ENCODE peak calls at places on chromosomes 5 and 9, in five cellular contexts. U is tibial artery, N is adrenal gland, A is AG04450, L is body of pancreas. D is an unnamed sample.

GRCh38 chr9:134341306-134341705 is 15.1 kb downstream of the RXRA start:
- DNase-seq in U (peak), N (peak), A (no peak), L (peak), D (no peak)

GRCh38 chr5:84614907-84615306 is 230.2 kb upstream of the EDIL3 start:
- DNase-seq in U (no peak), N (no peak), A (no peak), L (no peak), D (no peak)

GRCh38 chr9:259405-260404 is 45.0 kb downstream of the DOCK8 start:
- DNase-seq in U (no peak), N (no peak), A (no peak), L (no peak), D (no peak)

GRCh38 chr9:70747335-70747734 is 332.9 kb upstream of the KLF9 start:
- DNase-seq in U (no peak), N (no peak), A (no peak), L (peak), D (peak)

GRCh38 chr9:78026947-78027346 is 4.7 kb downstream of the GNAQ start:
- DNase-seq in U (no peak), N (no peak), A (no peak), L (no peak), D (peak)

GRCh38 chr9:135536166-135536565 is 9.8 kb upstream of the OBP2A start:
- DNase-seq in U (no peak), N (peak), A (no peak), L (no peak), D (peak)

GRCh38 chr5:144249755-144250464 is 79.2 kb downstream of the KCTD16 start:
- DNase-seq in U (no peak), N (no peak), A (no peak), L (no peak), D (no peak)

GRCh38 chr9:134325096-134325812 is 1.0 kb upstream of the RXRA start:
- DNase-seq in U (no peak), N (peak), A (no peak), L (peak), D (peak)

GRCh38 chr9:135765416-135765815 is 63.4 kb downstream of the KCNT1 start:
- DNase-seq in U (no peak), N (no peak), A (no peak), L (no peak), D (no peak)

GRCh38 chr9:16363073-16363781 is 507.2 kb downstream of the BNC2 start:
- DNase-seq in U (no peak), N (no peak), A (no peak), L (no peak), D (no peak)

GRCh38 chr5:31757813-31758212 is 118.9 kb downstream of the PDZD2 start:
- DNase-seq in U (no peak), N (no peak), A (no peak), L (no peak), D (no peak)

GRCh38 chr9:16312962-16313546 is 557.4 kb downstream of the BNC2 start:
- DNase-seq in U (no peak), N (no peak), A (no peak), L (no peak), D (no peak)

GRCh38 chr9:76894198-76894597 is 11.7 kb downstream of the PRUNE2 start:
- DNase-seq in U (no peak), N (no peak), A (no peak), L (no peak), D (no peak)

GRCh38 chr9:78573205-78573604 is 276.3 kb downstream of the PSAT1 start:
- DNase-seq in U (no peak), N (no peak), A (no peak), L (no peak), D (no peak)

GRCh38 chr9:131650254-131650653 is 89.6 kb downstream of the RAPGEF1 start:
- DNase-seq in U (peak), N (peak), A (no peak), L (no peak), D (no peak)

GRCh38 chr5:20286512-20286911 is 298.5 kb upstream of the CDH18 start:
- DNase-seq in U (no peak), N (no peak), A (peak), L (no peak), D (peak)

GRCh38 chr5:53994148-53994547 is 316.2 kb downstream of the ARL15 start:
- DNase-seq in U (no peak), N (no peak), A (peak), L (no peak), D (peak)

GRCh38 chr9:128497824-128498610 is 6.5 kb upstream of the GLE1 start:
- DNase-seq in U (no peak), N (no peak), A (no peak), L (no peak), D (no peak)

GRCh38 chr9:91131433-91131839 is 230.3 kb downstream of the AUH start:
- DNase-seq in U (peak), N (peak), A (peak), L (no peak), D (peak)

GRCh38 chr5:110054240-110054639 is 364.5 kb downstream of the MAN2A1 start:
- DNase-seq in U (peak), N (peak), A (no peak), L (peak), D (peak)

GRCh38 chr5:135484563-135485157 is 32.5 kb upstream of the TIFAB start:
- DNase-seq in U (no peak), N (no peak), A (no peak), L (no peak), D (no peak)

GRCh38 chr9:69882998-69883565 is 62.5 kb downstream of the CFAP95 start:
- DNase-seq in U (no peak), N (no peak), A (no peak), L (no peak), D (no peak)

GRCh38 chr5:145787001-145787400 is 48.1 kb downstream of the PRELID2 start:
- DNase-seq in U (no peak), N (no peak), A (no peak), L (no peak), D (peak)

GRCh38 chr9:21677834-21678233 is 124.6 kb upstream of the MTAP start:
- DNase-seq in U (no peak), N (no peak), A (no peak), L (no peak), D (peak)
- TF ChIP-seq CTCF in U (no peak), N (no peak), A (no peak), L (no peak), D (no peak)

DNA sequence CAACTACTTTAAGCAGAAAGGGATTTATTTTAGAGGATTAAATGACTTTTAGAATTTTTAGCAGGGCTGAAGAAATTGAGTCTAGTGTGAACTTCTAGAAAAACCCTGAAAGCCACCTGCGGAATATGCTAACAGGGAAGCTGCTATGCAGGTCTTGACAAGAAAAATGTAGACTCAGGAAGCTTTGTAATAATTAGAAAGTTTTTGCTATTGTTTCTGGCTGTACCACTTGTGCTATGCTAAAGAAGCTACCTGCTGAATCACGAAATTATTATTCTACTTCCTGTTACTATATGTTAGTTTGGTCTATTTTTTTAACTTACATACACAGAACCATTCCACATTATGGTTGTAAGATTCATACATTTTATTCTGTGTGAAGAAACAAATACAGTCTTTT is 74.0 kb upstream of the CHSY3 start:
- DNase-seq in U (no peak), N (no peak), A (no peak), L (no peak), D (no peak)
- TF ChIP-seq CTCF in U (no peak), N (no peak), A (no peak), L (no peak), D (no peak)

GRCh38 chr5:75584641-75585040 is 26.6 kb upstream of the ANKDD1B start:
- DNase-seq in U (no peak), N (no peak), A (no peak), L (no peak), D (peak)
- TF ChIP-seq CTCF in U (no peak), N (no peak), A (peak), L (peak), D (peak)

DNA sequence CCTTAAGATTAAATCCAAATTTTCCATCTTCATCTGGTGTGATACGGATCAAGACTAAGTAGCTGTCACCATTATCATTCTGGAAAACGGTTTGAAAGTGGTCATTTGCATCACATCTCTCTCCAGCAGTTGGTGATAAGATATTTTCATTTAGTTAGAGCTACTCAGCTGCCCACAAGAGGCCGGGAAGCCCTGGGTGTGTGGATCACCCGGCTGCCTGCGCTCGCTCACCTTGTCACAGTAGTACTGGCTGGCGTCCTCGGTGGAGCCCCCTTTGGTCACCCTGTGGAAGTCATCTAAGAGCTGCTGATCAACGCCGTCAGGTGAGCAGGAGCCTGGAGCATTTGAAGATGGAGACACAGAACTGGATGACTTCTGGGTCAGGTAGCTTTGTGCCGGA is 88.1 kb downstream of the PTPN3 start:
- DNase-seq in U (no peak), N (no peak), A (no peak), L (peak), D (no peak)
- TF ChIP-seq CTCF in U (no peak), N (no peak), A (no peak), L (no peak), D (peak)

D was measured in choroid plexus epithelial cell.